ENCODE peak calls at places on chromosomes 16 and 17, in five cellular contexts. F is GM06990, G is esophagus squamous epithelium, N is neural progenitor cell, X is fibroblast of the aortic adventitia. E is an unnamed sample.

GRCh38 chr17:38568845-38569510 is 36.8 kb downstream of the SRCIN1 start:
- DNase-seq in F (no peak), G (no peak), N (no peak), X (no peak), E (no peak)

GRCh38 chr17:51045616-51046526 is 74.8 kb downstream of the SPAG9 start:
- DNase-seq in F (no peak), G (no peak), N (peak; percentile 61), X (no peak), E (peak; percentile 43)

GRCh38 chr17:68993112-68993511 is 37.9 kb upstream of the ABCA8 start:
- DNase-seq in F (no peak), G (no peak), N (no peak), X (peak; percentile 60), E (peak; percentile 22)

GRCh38 chr17:82013341-82013740 is 9.3 kb downstream of the CENPX start:
- DNase-seq in F (no peak), G (no peak), N (no peak), X (peak; percentile 20), E (no peak)

GRCh38 chr17:66775881-66776400 is 59.0 kb upstream of the CACNG5 start:
- DNase-seq in F (no peak), G (no peak), N (no peak), X (no peak), E (no peak)

GRCh38 chr17:81703747-81704654 is 834 bp downstream of the MRPL12 start:
- DNase-seq in F (no peak), G (no peak), N (no peak), X (no peak), E (no peak)

GRCh38 chr17:1906622-1907021 is 76.8 kb downstream of the RPA1 start:
- DNase-seq in F (no peak), G (no peak), N (peak; percentile 90), X (peak; percentile 17), E (no peak)

GRCh38 chr16:3282103-3282746 is 1.1 kb upstream of the ZNF263 start:
- DNase-seq in F (no peak), G (no peak), N (peak; percentile 86), X (no peak), E (no peak)

GRCh38 chr17:82414548-82415281 is 3.4 kb upstream of the HEXD start:
- DNase-seq in F (peak; percentile 50), G (no peak), N (peak; percentile 91), X (peak; percentile 73), E (peak; percentile 65)

DNA sequence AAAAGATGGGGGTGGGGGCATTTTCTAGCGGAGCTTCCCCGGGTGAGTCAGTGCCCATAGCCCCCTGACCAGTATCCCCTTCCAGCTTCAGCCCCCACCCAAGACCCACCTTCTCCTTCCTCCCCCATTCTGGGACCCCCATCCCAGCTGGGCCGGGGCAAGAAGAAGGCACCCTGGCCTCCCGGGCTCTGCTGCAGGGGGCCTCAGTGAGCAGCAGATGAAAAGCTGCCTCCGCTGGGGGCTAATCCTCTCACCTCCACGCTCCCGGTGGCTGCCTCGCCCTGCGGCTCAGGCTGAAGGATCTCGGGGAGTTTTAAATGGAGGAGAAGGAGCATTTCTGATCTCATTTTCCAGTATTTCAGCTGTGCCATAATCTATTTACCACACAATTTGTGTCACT is 313.5 kb upstream of the TNRC6C start:
- DNase-seq in F (no peak), G (no peak), N (peak; percentile 67), X (no peak), E (no peak)
- TF ChIP-seq CTCF in F (peak; percentile 12), G (no peak), N (peak; percentile 53), X (no peak), E (no peak)

DNA sequence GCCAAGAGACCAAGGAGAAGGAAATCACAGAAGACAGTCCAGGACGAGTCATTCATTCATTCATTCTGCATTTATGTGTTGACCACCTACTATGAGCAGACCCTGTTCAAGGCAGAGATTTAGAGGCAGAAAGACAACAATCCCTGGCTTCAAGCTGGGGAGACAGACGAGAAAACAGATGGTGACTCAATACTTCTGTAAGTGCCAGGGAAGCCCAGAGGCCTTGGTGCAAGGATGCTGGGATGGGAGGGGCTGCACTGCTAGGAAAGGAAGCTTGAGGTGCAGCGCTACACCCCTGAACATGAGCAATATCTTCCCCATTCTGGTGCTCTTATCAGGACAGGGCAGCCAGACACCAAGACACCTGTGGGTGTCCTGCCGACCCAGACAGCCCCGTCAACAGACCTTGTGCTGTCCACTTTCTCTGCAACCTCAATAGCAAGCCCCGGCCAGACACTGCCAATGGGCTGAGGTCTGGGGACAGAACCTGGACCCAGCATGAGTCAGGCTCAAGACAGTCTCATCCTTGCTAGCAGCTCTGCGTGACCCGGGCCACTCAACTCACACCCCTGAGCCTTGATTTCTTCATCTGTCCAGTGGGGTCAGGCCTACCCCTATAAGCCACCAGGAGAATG is 163.5 kb downstream of the COPRS start:
- DNase-seq in F (no peak), G (no peak), N (no peak), X (peak; percentile 66), E (peak; percentile 46)
- H3K4me3 ChIP-seq in F (no peak overlapping the region), G (no peak overlapping the region), N (no peak overlapping the region), X (no peak overlapping the region), E (no peak overlapping the region)

GRCh38 chr17:45246338-45246737 is 15.6 kb downstream of the SPATA32 start:
- DNase-seq in F (no peak), G (no peak), N (no peak), X (no peak), E (no peak)

GRCh38 chr17:45248132-45248936 is 13.6 kb downstream of the SPATA32 start:
- DNase-seq in F (peak; percentile 80), G (no peak), N (peak; percentile 81), X (no peak), E (no peak)

GRCh38 chr17:45247429-45248131 is 14.3 kb downstream of the SPATA32 start:
- DNase-seq in F (peak; percentile 96), G (peak; percentile 67), N (peak; percentile 99), X (peak; percentile 63), E (peak; percentile 38)

GRCh38 chr17:45244725-45245656 is 16.9 kb downstream of the SPATA32 start:
- DNase-seq in F (no peak), G (no peak), N (no peak), X (no peak), E (no peak)

DNA sequence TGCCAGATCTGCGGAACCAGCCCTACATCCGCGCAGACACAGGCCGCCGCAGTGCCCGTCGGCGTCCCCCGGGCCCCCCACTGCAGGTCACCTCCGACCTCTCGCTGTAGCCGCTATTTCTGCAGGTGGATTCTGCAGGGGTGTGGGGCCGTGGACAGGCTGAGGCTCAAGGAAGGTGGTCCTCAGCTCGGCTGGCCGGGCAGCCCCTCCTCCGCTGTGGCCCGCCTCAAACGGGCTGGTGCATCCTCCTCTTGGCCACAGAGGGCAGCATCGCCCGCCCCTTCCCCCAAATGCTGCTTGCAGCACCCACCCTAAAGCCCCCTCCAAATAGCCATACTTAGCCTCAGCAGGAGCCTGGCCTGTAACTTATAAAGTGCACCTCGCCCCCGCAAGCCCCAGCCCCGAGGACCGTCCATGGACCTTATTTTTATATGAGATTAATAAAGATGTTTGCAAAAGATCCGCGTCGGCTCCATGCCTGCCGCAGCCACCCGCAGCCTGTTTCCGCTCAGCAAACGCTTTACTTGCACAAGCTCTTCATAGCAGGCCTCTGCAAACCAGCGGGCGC is 14.9 kb downstream of the SPATA32 start:
- DNase-seq in F (no peak), G (no peak), N (peak; percentile 89), X (no peak), E (no peak)
- TF ChIP-seq CTCF in F (peak; percentile 50), G (no peak), N (peak; percentile 76), X (peak; percentile 47), E (peak; percentile 39)

GRCh38 chr16:1153480-1154160 is 714 bp downstream of the CACNA1H start:
- DNase-seq in F (no peak), G (no peak), N (peak; percentile 52), X (no peak), E (no peak)
- H3K4me3 ChIP-seq in F (no peak overlapping the region), G (peak overlapping the region; percentile 58), N (peak overlapping the region; percentile 59), X (no peak overlapping the region), E (no peak overlapping the region)

DNA sequence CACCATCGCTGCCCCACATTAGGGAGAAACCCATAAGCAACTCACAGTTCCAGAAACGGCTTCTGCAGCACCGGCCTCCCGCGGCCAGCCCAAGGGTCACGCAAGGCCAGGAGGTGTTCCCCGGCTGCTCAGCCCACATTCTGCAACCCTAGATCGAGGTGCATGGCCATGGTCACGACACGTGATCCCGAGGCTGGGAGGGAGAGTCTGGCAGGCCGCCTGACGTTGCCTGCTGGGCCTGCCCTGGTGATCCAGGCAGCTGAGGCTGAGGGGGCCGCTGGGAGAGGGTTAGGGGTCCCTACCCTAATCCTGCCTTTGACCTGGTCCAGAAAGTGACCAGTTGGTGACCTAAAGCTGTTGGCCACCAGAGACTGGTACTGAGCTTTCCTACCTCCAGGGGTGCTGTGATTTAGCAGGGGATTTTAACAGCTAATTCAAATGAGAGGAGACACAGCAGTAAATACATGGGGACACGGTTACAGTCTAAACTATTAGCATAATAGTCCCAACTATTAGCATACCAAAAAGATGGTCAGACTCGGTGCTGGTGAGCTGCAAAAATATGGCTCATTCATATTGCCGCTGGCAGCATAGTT is 97.4 kb upstream of the CIBAR2 start:
- DNase-seq in F (no peak), G (no peak), N (no peak), X (no peak), E (no peak)
- TF ChIP-seq CTCF in F (no peak), G (no peak), N (no peak), X (no peak), E (peak; percentile 10)

DNA sequence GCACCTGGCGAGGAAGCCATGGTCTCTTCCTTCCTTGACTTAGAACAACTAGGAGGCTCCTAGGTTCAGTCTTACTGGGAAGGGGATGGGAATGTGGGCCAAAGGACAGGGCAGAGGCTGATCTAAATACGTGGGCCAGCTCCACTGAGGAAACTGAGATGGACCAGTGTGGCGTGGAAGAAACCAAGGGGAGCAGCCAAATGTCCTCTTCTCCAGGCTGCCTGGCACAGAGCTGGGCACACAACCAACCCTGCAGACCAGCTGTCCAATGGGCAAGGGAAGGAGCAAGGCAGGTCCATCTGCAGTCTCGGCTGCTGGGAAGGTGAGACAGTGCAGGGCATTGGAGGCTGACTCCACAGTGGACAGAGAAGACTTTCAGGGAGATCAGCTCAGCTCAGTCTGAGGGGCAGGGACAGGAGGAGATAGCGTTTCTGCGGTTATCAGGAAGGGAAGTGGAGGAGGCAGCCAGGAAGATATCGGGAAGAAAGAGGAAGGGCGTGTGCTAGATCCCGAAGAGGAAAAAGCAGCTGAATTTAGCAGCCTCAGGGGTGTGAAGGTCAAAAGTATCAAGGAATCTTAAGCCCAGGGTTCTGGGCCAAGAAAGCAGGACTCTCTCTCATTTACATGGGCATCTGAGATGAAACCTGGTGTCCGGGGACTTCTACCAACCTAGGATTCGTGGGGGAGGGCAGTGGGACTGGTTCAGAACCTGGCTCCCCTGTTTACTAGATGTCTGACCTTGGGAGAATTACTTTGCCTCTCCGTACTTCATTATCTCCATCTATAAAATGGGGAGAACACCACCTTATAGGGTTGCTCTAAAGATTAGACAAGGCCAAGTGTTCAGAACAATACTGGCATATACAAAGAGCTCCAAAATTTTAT is 1.8 kb downstream of the KIFC3 start:
- DNase-seq in F (no peak), G (no peak), N (no peak), X (no peak), E (no peak)
- H3K4me3 ChIP-seq in F (no peak overlapping the region), G (peak overlapping the region; percentile 62), N (no peak overlapping the region), X (peak overlapping the region; percentile 77), E (peak overlapping the region; percentile 82)

GRCh38 chr17:61495161-61495857 is 43.1 kb downstream of the TBX4 start:
- DNase-seq in F (peak; percentile 14), G (no peak), N (no peak), X (peak; percentile 54), E (peak; percentile 70)
- TF ChIP-seq CTCF in F (no peak), G (no peak), N (no peak), X (no peak), E (no peak)

E was measured in AG10803.